ENCODE peak calls at places on chromosome 12, in four cellular contexts. One of them, this sample, is unnamed. For H3K36me3, the result is how much of the 10 kb centered on the place peaks cover.

GRCh38 chr12:98893601-98894411 is 248.7 kb downstream of the APAF1 start:
- DNase-seq in tibial nerve: no peak
- DNase-seq in kidney: no peak
- DNase-seq in body of pancreas: no peak
- DNase-seq in this sample: no peak

GRCh38 chr12:3055712-3056467 is 21.3 kb upstream of the TSPAN9 start:
- DNase-seq in tibial nerve: no peak
- DNase-seq in kidney: no peak
- DNase-seq in body of pancreas: no peak
- DNase-seq in this sample: no peak

GRCh38 chr12:51832708-51833107 is 15.8 kb downstream of the FIGNL2 start:
- DNase-seq in body of pancreas: no peak
- DNase-seq in kidney: no peak
- DNase-seq in tibial nerve: no peak
- DNase-seq in this sample: no peak

GRCh38 chr12:2301531-2302461 is 249.0 kb downstream of the CACNA1C start:
- DNase-seq in tibial nerve: no peak
- DNase-seq in body of pancreas: no peak
- DNase-seq in kidney: no peak
- DNase-seq in this sample: no peak

GRCh38 chr12:101570022-101570421 is 24.7 kb upstream of the MYBPC1 start:
- DNase-seq in kidney: no peak
- DNase-seq in body of pancreas: no peak
- DNase-seq in tibial nerve: no peak
- DNase-seq in this sample: peak

GRCh38 chr12:6279256-6279628 is 31.2 kb upstream of the PLEKHG6 start:
- DNase-seq in kidney: peak
- DNase-seq in tibial nerve: no peak
- DNase-seq in body of pancreas: no peak
- DNase-seq in this sample: no peak

GRCh38 chr12:45973526-45973925 is 16.8 kb downstream of the SCAF11 start:
- DNase-seq in body of pancreas: no peak
- DNase-seq in kidney: no peak
- DNase-seq in tibial nerve: no peak
- DNase-seq in this sample: no peak

GRCh38 chr12:44628180-44628579 is 247.9 kb downstream of the NELL2 start:
- DNase-seq in body of pancreas: no peak
- DNase-seq in tibial nerve: no peak
- DNase-seq in kidney: no peak
- DNase-seq in this sample: no peak

GRCh38 chr12:62006076-62006732 is 254.0 kb upstream of the USP15 start:
- DNase-seq in kidney: no peak
- DNase-seq in body of pancreas: peak
- DNase-seq in tibial nerve: peak
- DNase-seq in this sample: peak

DNA sequence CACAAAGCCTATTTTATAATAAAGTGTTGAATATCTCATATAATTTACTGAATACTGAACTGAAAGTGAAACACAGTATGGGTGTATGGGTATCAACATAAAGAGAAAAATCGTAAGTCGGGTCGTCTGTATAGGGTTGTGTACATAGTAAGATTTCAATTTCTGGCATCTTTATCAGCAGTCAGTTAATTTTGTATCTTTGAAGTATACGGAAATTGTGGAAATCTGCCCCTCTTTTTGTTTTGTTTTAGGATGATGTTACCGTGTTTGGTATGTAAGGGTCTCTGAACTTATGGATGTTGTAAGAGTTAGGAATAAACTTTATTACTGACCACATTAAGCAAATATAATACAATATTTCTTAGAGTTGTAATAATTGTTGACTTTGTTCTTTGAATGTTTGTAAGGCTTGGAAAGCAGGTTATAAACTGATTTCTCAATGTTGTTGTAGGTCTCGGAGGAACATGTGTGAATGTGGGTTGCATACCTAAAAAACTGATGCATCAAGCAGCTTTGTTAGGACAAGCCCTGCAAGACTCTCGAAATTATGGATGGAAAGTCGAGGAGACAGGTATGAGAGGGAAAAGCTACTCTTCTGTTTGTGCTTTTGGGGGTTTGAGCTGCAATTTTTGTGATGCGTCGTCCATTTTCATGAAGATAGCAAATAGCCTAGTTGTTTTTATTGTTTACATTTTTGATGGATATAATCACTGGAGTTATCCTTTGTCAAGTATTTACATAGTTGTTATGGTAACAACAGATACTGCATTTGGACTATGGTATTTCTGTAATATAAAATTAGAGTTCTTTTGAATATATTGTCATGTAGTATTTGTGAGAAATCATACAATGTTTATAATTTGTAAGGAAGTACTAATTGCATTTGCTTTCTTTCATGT is 12.0 kb downstream of the EID3 start:
- DNase-seq in tibial nerve: no peak
- DNase-seq in body of pancreas: no peak
- DNase-seq in kidney: no peak
- DNase-seq in this sample: no peak
- H3K36me3 ChIP-seq in tibial nerve: under half
- H3K36me3 ChIP-seq in body of pancreas: under half
- H3K36me3 ChIP-seq in kidney: under half
- H3K36me3 ChIP-seq in this sample: half or more

DNA sequence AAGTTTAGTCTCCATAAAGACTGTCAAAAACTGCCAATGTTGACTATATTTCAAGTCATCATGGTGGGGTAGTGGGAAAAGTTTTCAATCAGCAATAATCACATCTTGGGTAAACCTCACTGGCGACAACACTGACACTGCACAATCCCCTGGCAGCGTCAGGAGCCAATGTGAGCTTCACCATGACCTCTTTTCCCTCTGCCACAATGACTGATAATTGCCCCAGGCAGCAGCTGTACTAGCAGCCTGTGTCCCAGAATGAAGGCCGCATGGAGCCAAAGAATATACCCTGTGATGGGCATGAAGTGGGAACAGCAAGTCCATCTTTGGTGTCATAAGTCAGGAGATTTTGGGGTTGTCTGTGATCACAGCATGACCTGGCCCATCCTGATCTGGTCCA is 5.3 kb downstream of the MMAB start:
- DNase-seq in kidney: no peak
- DNase-seq in tibial nerve: no peak
- DNase-seq in body of pancreas: no peak
- DNase-seq in this sample: no peak
- H3K36me3 ChIP-seq in kidney: under half
- H3K36me3 ChIP-seq in tibial nerve: under half
- H3K36me3 ChIP-seq in body of pancreas: under half
- H3K36me3 ChIP-seq in this sample: under half

GRCh38 chr12:21656931-21657335 is 709 bp downstream of the LDHB start:
- DNase-seq in body of pancreas: peak
- DNase-seq in kidney: no peak
- DNase-seq in tibial nerve: peak
- DNase-seq in this sample: peak
- H3K36me3 ChIP-seq in body of pancreas: under half
- H3K36me3 ChIP-seq in kidney: under half
- H3K36me3 ChIP-seq in tibial nerve: under half
- H3K36me3 ChIP-seq in this sample: under half

DNA sequence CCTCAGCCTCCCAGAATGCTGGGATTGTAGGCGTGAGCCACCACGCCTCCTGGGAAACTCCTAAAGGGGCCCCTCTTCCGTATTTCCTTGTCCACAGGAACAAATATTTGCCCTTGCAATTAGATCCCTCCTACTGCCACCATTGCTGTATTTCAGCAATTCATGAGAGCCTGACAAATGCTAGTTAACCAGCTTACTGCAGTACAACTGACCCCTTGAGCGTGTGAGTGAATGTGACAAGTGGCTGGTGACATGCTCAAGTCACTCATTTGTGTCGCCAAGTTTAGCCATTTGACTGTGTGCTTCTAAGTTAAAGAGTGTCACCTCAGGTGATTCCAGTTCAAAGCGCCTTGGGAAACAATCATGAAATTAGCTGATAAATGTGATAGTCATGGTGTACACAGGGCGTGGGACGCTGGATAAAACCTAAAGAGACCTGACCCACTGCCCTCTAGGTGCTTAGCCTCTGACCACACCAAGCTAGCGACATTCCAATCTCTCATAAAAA is 56.1 kb upstream of the MAP1LC3B2 start:
- DNase-seq in body of pancreas: no peak
- DNase-seq in kidney: no peak
- DNase-seq in tibial nerve: no peak
- DNase-seq in this sample: no peak
- H3K36me3 ChIP-seq in body of pancreas: under half
- H3K36me3 ChIP-seq in kidney: under half
- H3K36me3 ChIP-seq in tibial nerve: under half
- H3K36me3 ChIP-seq in this sample: under half

GRCh38 chr12:9104087-9104486 is 11.6 kb downstream of the A2M start:
- DNase-seq in tibial nerve: no peak
- DNase-seq in kidney: no peak
- DNase-seq in body of pancreas: no peak
- DNase-seq in this sample: no peak

GRCh38 chr12:9104767-9105423 is 10.8 kb downstream of the A2M start:
- DNase-seq in kidney: no peak
- DNase-seq in body of pancreas: no peak
- DNase-seq in tibial nerve: no peak
- DNase-seq in this sample: no peak

GRCh38 chr12:9106067-9106466 is 9.7 kb downstream of the A2M start:
- DNase-seq in tibial nerve: no peak
- DNase-seq in body of pancreas: no peak
- DNase-seq in kidney: no peak
- DNase-seq in this sample: no peak

GRCh38 chr12:9101018-9101687 is 14.6 kb downstream of the A2M start:
- DNase-seq in kidney: no peak
- DNase-seq in tibial nerve: no peak
- DNase-seq in body of pancreas: no peak
- DNase-seq in this sample: no peak

DNA sequence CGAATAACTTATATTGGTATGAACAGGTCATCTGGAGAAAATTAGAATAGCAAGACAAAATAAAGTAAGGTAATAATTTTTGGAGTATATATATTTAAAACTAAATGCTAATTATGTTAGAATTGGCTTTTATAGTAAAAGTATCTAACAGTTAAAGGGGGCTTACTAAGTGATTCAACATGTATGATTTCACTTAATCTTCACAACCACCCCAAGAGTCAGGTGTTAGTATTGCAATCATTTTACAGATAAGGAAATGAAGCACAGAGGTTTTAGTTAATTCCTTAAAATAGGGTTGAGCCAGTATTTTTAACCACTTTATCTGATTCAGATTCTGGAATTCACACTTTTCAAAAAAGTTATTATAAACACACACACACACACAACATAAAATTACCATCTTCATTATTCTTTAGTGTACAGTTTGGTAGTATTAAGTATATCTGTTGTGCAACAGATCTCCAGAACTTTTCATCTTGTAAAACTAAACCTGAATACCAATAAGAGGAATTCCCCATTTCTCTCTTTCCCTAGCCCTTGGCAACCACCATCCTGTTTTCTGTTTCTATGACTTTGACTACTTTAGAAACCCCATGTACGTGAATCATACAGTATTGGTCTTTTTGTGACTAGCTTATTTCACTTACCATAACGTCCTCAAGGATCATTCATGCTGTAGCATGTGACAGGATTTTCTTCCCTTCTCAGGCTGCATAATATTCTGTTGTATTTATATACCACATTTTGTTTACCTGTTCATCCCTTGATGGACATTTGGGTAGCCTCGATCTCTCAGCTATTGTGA is 12.5 kb downstream of the A2M start:
- DNase-seq in kidney: no peak
- DNase-seq in tibial nerve: no peak
- DNase-seq in body of pancreas: no peak
- DNase-seq in this sample: no peak
- H3K36me3 ChIP-seq in kidney: under half
- H3K36me3 ChIP-seq in tibial nerve: under half
- H3K36me3 ChIP-seq in body of pancreas: under half
- H3K36me3 ChIP-seq in this sample: under half

DNA sequence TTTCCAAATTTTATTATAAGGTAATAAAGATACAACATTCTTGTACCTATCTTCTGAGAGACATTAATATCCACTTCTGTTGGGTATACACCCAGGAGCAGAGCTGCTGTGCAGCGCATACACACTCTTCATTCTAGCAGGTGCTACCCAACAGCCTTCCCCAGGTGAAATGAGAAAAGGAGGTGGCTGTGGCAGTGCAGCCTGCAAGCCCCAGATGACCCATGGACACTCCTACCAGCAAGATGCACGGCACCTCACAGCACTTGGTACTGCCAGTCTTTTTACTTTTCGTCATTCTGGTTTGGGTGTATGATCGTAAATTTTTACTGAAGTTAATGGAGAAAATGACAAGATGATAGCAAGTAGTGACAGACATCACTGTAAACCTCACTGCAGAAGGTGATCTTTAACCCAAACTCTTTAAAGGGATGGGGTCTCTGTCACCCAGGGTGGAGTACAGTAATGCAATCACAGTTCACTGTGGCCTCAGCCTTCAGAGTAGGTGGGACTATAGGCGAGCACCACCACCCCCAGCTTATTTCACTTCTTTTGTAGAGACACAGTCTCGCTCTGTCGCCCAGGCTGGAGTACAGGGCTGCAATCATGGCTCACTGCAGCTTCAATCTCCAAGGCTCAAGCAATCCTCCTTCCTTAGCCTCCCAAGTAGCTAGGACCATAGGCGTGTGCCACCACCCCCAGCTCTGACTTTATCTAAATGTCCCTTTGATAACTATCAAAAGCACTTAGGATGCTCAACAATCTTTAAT is 26.5 kb downstream of the VPS37B start:
- DNase-seq in kidney: no peak
- DNase-seq in tibial nerve: no peak
- DNase-seq in body of pancreas: no peak
- DNase-seq in this sample: no peak
- H3K36me3 ChIP-seq in kidney: under half
- H3K36me3 ChIP-seq in tibial nerve: under half
- H3K36me3 ChIP-seq in body of pancreas: under half
- H3K36me3 ChIP-seq in this sample: half or more

GRCh38 chr12:131753757-131754156 is 42.9 kb downstream of the SFSWAP start:
- DNase-seq in body of pancreas: no peak
- DNase-seq in kidney: no peak
- DNase-seq in tibial nerve: no peak
- DNase-seq in this sample: no peak

GRCh38 chr12:131755305-131756113 is 44.6 kb downstream of the SFSWAP start:
- DNase-seq in tibial nerve: no peak
- DNase-seq in body of pancreas: no peak
- DNase-seq in kidney: no peak
- DNase-seq in this sample: peak

GRCh38 chr12:131753041-131753440 is 42.2 kb downstream of the SFSWAP start:
- DNase-seq in kidney: no peak
- DNase-seq in tibial nerve: no peak
- DNase-seq in body of pancreas: no peak
- DNase-seq in this sample: no peak

GRCh38 chr12:131752457-131752856 is 41.6 kb downstream of the SFSWAP start:
- DNase-seq in tibial nerve: no peak
- DNase-seq in body of pancreas: no peak
- DNase-seq in kidney: no peak
- DNase-seq in this sample: no peak

GRCh38 chr12:131754184-131754583 is 43.3 kb downstream of the SFSWAP start:
- DNase-seq in tibial nerve: no peak
- DNase-seq in body of pancreas: no peak
- DNase-seq in kidney: no peak
- DNase-seq in this sample: no peak
- H3K36me3 ChIP-seq in tibial nerve: under half
- H3K36me3 ChIP-seq in body of pancreas: half or more
- H3K36me3 ChIP-seq in kidney: under half
- H3K36me3 ChIP-seq in this sample: half or more